ENCODE peak calls at places on chromosomes 1 and 21, in six cellular contexts. Z, J, L, G, B and K are unnamed samples.

GRCh38 chr1:37448691-37449417 is 25.5 kb upstream of the ZC3H12A start:
- DNase-seq in B (no peak), J (peak; percentile 8), Z (peak; percentile 93), L (no peak), G (no peak), K (no peak)

GRCh38 chr21:44304846-44305245 is 5.0 kb downstream of the PFKL start:
- DNase-seq in Z (no peak), L (peak; percentile 82), J (peak; percentile 23), G (peak; percentile 32), B (peak; percentile 59), K (peak; percentile 97)

GRCh38 chr21:35984654-35985366 is 75.5 kb downstream of the SETD4 start:
- DNase-seq in G (no peak), Z (no peak), L (peak; percentile 16), B (no peak), J (no peak), K (no peak)

GRCh38 chr1:202084791-202085681 is 37.7 kb upstream of the GPR37L1 start:
- DNase-seq in B (peak; percentile 56), J (no peak), Z (peak; percentile 45), L (peak; percentile 65), G (no peak), K (no peak)

GRCh38 chr1:93676424-93676823 is 5.2 kb downstream of the BCAR3 start:
- DNase-seq in Z (no peak), J (no peak), L (no peak), B (peak; percentile 19), G (peak; percentile 44), K (no peak)

GRCh38 chr1:55211909-55212308 is 3.3 kb downstream of the USP24 start:
- DNase-seq in G (no peak), Z (no peak), J (no peak), L (no peak), B (no peak), K (no peak)

GRCh38 chr1:8603220-8603616 is 214.2 kb downstream of the RERE start:
- DNase-seq in J (peak; percentile 52), Z (no peak), B (no peak), G (peak; percentile 15), L (no peak), K (peak; percentile 58)

GRCh38 chr1:5949074-5949760 is 43.0 kb downstream of the NPHP4 start:
- DNase-seq in B (peak; percentile 31), L (peak; percentile 41), J (no peak), Z (no peak), G (no peak), K (peak; percentile 47)

GRCh38 chr1:29575277-29575676 is 339.0 kb downstream of the PTPRU start:
- DNase-seq in Z (no peak), G (no peak), B (no peak), L (no peak), J (no peak), K (no peak)

GRCh38 chr1:206912445-206913095 is 9.2 kb downstream of the FCMR start:
- DNase-seq in L (peak; percentile 90), G (peak; percentile 51), B (peak; percentile 73), J (peak; percentile 75), Z (peak; percentile 59), K (peak; percentile 92)

GRCh38 chr1:20530901-20531300 is 21.5 kb upstream of the FAM43B start:
- DNase-seq in Z (peak; percentile 28), L (no peak), B (no peak), G (no peak), J (no peak), K (no peak)

GRCh38 chr21:31132574-31133242 is 94.4 kb upstream of the KRTAP19-8 start:
- DNase-seq in G (peak; percentile 36), L (no peak), Z (no peak), B (no peak), J (peak; percentile 12), K (no peak)

GRCh38 chr1:58929667-58930325 is 145.9 kb upstream of the JUN start:
- DNase-seq in B (no peak), L (peak; percentile 80), J (no peak), Z (peak; percentile 59), G (peak; percentile 30), K (peak; percentile 50)

GRCh38 chr1:245748246-245748645 is 593.5 kb downstream of the KIF26B start:
- DNase-seq in J (no peak), L (no peak), G (peak; percentile 67), B (no peak), Z (no peak), K (no peak)

GRCh38 chr1:69055223-69055622 is 512.5 kb upstream of the LRRC7 start:
- DNase-seq in L (no peak), B (no peak), Z (peak; percentile 83), J (peak; percentile 5), G (peak; percentile 13), K (no peak)

GRCh38 chr1:236888903-236889302 is 93.8 kb downstream of the MTR start:
- DNase-seq in Z (no peak), G (no peak), J (no peak), L (no peak), B (no peak), K (no peak)

GRCh38 chr1:156752843-156753486 is 1.5 kb upstream of the HDGF start:
- DNase-seq in Z (no peak), B (no peak), J (peak; percentile 64), L (no peak), G (no peak), K (no peak)

GRCh38 chr1:17572264-17572985 is 32.9 kb downstream of the ARHGEF10L start:
- DNase-seq in J (no peak), L (no peak), B (peak; percentile 73), Z (no peak), G (no peak), K (peak; percentile 71)

GRCh38 chr1:201275266-201275666 is 8.0 kb upstream of the PKP1 start:
- DNase-seq in G (peak; percentile 87), L (no peak), J (peak; percentile 43), B (no peak), Z (peak; percentile 100), K (peak; percentile 95)

GRCh38 chr1:60621524-60621923 is 460.8 kb upstream of the NFIA start:
- DNase-seq in L (peak; percentile 14), G (peak; percentile 56), Z (no peak), J (no peak), B (no peak), K (no peak)

GRCh38 chr1:207997486-207998268 is 86.8 kb upstream of the CD34 start:
- DNase-seq in L (peak; percentile 88), G (peak; percentile 61), Z (peak; percentile 51), B (peak; percentile 81), J (peak; percentile 68), K (peak; percentile 71)

GRCh38 chr1:92778371-92778770 is 6.5 kb downstream of the EVI5 start:
- DNase-seq in Z (no peak), J (no peak), L (no peak), B (no peak), G (no peak), K (no peak)

GRCh38 chr1:11180342-11180744 is 8.8 kb upstream of the ANGPTL7 start:
- DNase-seq in J (peak; percentile 49), Z (peak; percentile 38), G (peak; percentile 83), L (no peak), B (no peak), K (peak; percentile 87)

GRCh38 chr21:46304437-46304836 is 18.3 kb downstream of the YBEY start:
- DNase-seq in Z (no peak), B (no peak), L (no peak), J (no peak), G (no peak), K (no peak)

GRCh38 chr1:26544156-26544555 is 14.6 kb downstream of the RPS6KA1 start:
- DNase-seq in Z (no peak), B (no peak), J (no peak), L (no peak), G (no peak), K (no peak)

GRCh38 chr1:63322248-63322943 is at the start of gene FOXD3:
- DNase-seq in Z (peak; percentile 25), G (no peak), B (peak; percentile 92), L (peak; percentile 74), J (peak; percentile 37), K (peak; percentile 94)

DNA sequence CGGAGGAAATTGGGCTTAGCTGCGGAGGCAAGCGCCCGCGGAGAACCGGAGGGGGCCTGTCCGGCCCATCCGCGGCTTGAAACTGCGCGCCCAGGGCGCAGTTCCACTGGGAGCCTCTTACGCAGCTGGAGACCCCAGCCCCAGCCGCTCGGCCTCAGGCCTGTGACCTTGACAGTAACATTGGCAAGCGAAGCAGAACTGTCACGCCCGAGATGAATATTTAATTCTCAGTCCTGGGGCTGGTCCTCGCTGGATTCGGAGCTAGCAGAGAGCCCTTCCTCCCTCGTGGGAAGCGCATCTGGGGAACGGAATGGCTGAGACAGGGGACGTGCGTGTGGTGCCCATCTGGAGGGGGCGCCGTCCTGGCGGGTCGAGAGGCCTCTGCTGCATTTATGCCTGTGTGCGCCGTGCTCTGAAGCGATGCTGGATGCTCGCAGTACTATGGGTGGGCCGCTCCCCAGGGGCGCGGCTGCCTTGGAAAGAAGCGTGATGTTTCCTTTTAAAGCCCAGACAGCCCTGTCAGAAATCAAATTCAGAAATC is 951 bp downstream of the SLC6A17 start:
- DNase-seq in G (no peak), J (no peak), B (peak; percentile 35), Z (no peak), L (no peak), K (peak; percentile 51)
- H2AFZ ChIP-seq in G (no peak overlapping the region), J (peak overlapping the region; percentile 87), B (no peak overlapping the region), Z (no peak overlapping the region), L (no peak overlapping the region), K (no peak overlapping the region)

DNA sequence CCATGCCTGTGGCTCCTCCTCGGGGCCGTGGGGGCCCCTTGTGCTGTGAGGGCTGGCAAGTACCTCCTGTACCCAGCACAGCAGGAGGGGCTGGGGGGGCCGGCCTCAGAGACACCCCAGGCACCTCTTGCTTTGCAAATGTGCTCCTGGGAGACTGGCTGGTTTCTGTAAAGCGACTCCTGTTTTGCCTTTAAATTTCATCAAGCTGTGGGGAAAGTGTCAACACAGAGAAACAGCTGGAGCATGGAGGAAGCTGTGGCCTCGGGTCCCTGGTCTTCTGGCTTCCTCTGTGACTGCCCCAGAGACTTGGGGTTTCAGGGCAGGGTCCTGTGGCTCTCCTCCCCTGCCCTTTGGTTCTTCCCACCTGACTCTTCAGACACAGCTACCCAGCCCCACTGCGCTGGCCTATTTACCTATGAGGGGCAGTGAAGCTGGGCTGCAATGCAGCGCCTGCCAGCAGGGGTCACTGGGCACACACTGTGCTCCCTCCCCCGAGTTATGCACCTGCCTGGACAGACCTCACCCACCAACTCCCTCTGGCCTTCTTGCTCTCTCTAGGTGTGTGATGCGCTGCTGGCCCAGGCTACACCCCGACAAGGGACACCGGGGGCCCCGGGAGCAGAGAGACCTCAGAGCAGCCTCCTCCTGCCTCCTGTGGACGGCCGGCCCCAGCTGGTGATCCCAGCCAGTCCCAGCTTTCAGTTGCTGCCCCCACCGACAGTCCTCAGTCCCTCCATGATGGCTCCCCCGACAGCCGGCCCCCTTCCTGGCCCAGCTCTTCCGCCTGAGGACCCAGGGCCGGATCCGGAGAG is 17.6 kb upstream of the PEX10 start:
- DNase-seq in B (peak; percentile 47), G (no peak), L (no peak), Z (no peak), J (no peak), K (peak; percentile 93)
- TF ChIP-seq CTCF in B (peak; percentile 68), G (peak; percentile 32), L (no peak), Z (peak; percentile 63), J (peak; percentile 44), K (peak; percentile 35)

GRCh38 chr1:212749924-212750535 is 41.5 kb downstream of the NSL1 start:
- DNase-seq in G (peak; percentile 62), L (peak; percentile 73), B (peak; percentile 40), Z (peak; percentile 59), J (peak; percentile 79), K (peak; percentile 59)
- H2AFZ ChIP-seq in G (no peak overlapping the region), L (no peak overlapping the region), B (no peak overlapping the region), Z (peak overlapping the region; percentile 76), J (peak overlapping the region; percentile 70), K (peak overlapping the region; percentile 21)

DNA sequence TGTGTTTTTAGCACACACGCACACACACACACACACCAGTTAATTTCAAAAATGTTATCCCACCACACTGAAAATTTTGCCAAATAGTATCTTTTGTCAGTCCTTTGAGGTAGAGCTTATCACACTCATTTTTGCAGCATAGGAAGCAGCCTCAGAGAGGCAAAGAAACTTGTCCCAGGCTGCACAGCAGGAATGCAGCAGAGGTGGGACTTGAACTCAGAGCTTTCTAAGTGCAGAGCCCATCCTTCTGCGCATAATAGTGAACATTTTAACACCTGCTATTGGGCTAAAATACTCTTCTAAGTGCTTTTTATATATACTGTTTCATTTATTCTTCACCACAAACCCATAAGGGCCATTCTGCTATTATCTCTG is 15.0 kb downstream of the FHAD1 start:
- DNase-seq in Z (no peak), J (no peak), B (no peak), L (no peak), G (no peak), K (no peak)
- TF ChIP-seq CTCF in Z (no peak), J (no peak), B (no peak), L (no peak), G (no peak), K (no peak)